ENCODE peak calls at places on chromosomes 1 and 21, in four cellular contexts. One of them, this sample, is unnamed.

GRCh38 chr1:31383967-31384366 is 11.1 kb upstream of the FABP3 start:
- DNase-seq in cardiac fibroblast: no peak
- DNase-seq in activated T-cell treated with anti-CD3 and anti-CD28 coated beads, Interleukin-2, amount 50 U/mL, for 72 hours: no peak
- DNase-seq in NCI-H1417 treated with DMSO at 0.1 percent for 48 hours: no peak
- DNase-seq in this sample: no peak

GRCh38 chr21:36910581-36911307 is 55.7 kb downstream of the HLCS start:
- DNase-seq in cardiac fibroblast: peak
- DNase-seq in activated T-cell treated with anti-CD3 and anti-CD28 coated beads, Interleukin-2, amount 50 U/mL, for 72 hours: no peak
- DNase-seq in NCI-H1417 treated with DMSO at 0.1 percent for 48 hours: no peak
- DNase-seq in this sample: no peak

GRCh38 chr1:150609726-150610125 is 19.7 kb downstream of the ENSA start:
- DNase-seq in cardiac fibroblast: peak
- DNase-seq in activated T-cell treated with anti-CD3 and anti-CD28 coated beads, Interleukin-2, amount 50 U/mL, for 72 hours: no peak
- DNase-seq in NCI-H1417 treated with DMSO at 0.1 percent for 48 hours: no peak
- DNase-seq in this sample: peak

GRCh38 chr21:26834181-26834945 is 10.8 kb downstream of the ADAMTS1 start:
- DNase-seq in cardiac fibroblast: peak
- DNase-seq in activated T-cell treated with anti-CD3 and anti-CD28 coated beads, Interleukin-2, amount 50 U/mL, for 72 hours: no peak
- DNase-seq in NCI-H1417 treated with DMSO at 0.1 percent for 48 hours: no peak
- DNase-seq in this sample: no peak

GRCh38 chr1:10838541-10838940 is 42.1 kb upstream of the CASZ1 start:
- DNase-seq in cardiac fibroblast: no peak
- DNase-seq in activated T-cell treated with anti-CD3 and anti-CD28 coated beads, Interleukin-2, amount 50 U/mL, for 72 hours: no peak
- DNase-seq in NCI-H1417 treated with DMSO at 0.1 percent for 48 hours: no peak
- DNase-seq in this sample: no peak

GRCh38 chr1:100445565-100445964 is 92.4 kb upstream of the GPR88 start:
- DNase-seq in cardiac fibroblast: no peak
- DNase-seq in activated T-cell treated with anti-CD3 and anti-CD28 coated beads, Interleukin-2, amount 50 U/mL, for 72 hours: peak
- DNase-seq in NCI-H1417 treated with DMSO at 0.1 percent for 48 hours: no peak
- DNase-seq in this sample: no peak

GRCh38 chr1:20476260-20477038 is 9.6 kb downstream of the CAMK2N1 start:
- DNase-seq in cardiac fibroblast: peak
- DNase-seq in activated T-cell treated with anti-CD3 and anti-CD28 coated beads, Interleukin-2, amount 50 U/mL, for 72 hours: no peak
- DNase-seq in NCI-H1417 treated with DMSO at 0.1 percent for 48 hours: no peak
- DNase-seq in this sample: no peak

GRCh38 chr1:31762726-31763670 is 1.1 kb downstream of the ADGRB2 start:
- DNase-seq in cardiac fibroblast: no peak
- DNase-seq in activated T-cell treated with anti-CD3 and anti-CD28 coated beads, Interleukin-2, amount 50 U/mL, for 72 hours: peak
- DNase-seq in NCI-H1417 treated with DMSO at 0.1 percent for 48 hours: no peak
- DNase-seq in this sample: peak

GRCh38 chr1:179021873-179022272 is 3.8 kb upstream of the FAM20B start:
- DNase-seq in cardiac fibroblast: no peak
- DNase-seq in activated T-cell treated with anti-CD3 and anti-CD28 coated beads, Interleukin-2, amount 50 U/mL, for 72 hours: no peak
- DNase-seq in NCI-H1417 treated with DMSO at 0.1 percent for 48 hours: no peak
- DNase-seq in this sample: peak

GRCh38 chr21:26154776-26155175 is 15.8 kb downstream of the APP start:
- DNase-seq in cardiac fibroblast: no peak
- DNase-seq in activated T-cell treated with anti-CD3 and anti-CD28 coated beads, Interleukin-2, amount 50 U/mL, for 72 hours: no peak
- DNase-seq in NCI-H1417 treated with DMSO at 0.1 percent for 48 hours: no peak
- DNase-seq in this sample: no peak

GRCh38 chr1:84300991-84301758 is at the start of gene SAMD13:
- DNase-seq in cardiac fibroblast: peak
- DNase-seq in activated T-cell treated with anti-CD3 and anti-CD28 coated beads, Interleukin-2, amount 50 U/mL, for 72 hours: peak
- DNase-seq in NCI-H1417 treated with DMSO at 0.1 percent for 48 hours: no peak
- DNase-seq in this sample: peak

GRCh38 chr1:52482326-52483004 is 70.4 kb downstream of the TUT4 start:
- DNase-seq in cardiac fibroblast: no peak
- DNase-seq in activated T-cell treated with anti-CD3 and anti-CD28 coated beads, Interleukin-2, amount 50 U/mL, for 72 hours: no peak
- DNase-seq in NCI-H1417 treated with DMSO at 0.1 percent for 48 hours: no peak
- DNase-seq in this sample: no peak

GRCh38 chr1:180027949-180028445 is 73.4 kb downstream of the CEP350 start:
- DNase-seq in cardiac fibroblast: peak
- DNase-seq in activated T-cell treated with anti-CD3 and anti-CD28 coated beads, Interleukin-2, amount 50 U/mL, for 72 hours: no peak
- DNase-seq in NCI-H1417 treated with DMSO at 0.1 percent for 48 hours: no peak
- DNase-seq in this sample: peak

GRCh38 chr1:196607940-196608339 is 300 bp downstream of the KCNT2 start:
- DNase-seq in cardiac fibroblast: no peak
- DNase-seq in activated T-cell treated with anti-CD3 and anti-CD28 coated beads, Interleukin-2, amount 50 U/mL, for 72 hours: no peak
- DNase-seq in NCI-H1417 treated with DMSO at 0.1 percent for 48 hours: peak
- DNase-seq in this sample: no peak

GRCh38 chr21:45971487-45972352 is 9.8 kb upstream of the COL6A1 start:
- DNase-seq in cardiac fibroblast: peak
- DNase-seq in activated T-cell treated with anti-CD3 and anti-CD28 coated beads, Interleukin-2, amount 50 U/mL, for 72 hours: no peak
- DNase-seq in NCI-H1417 treated with DMSO at 0.1 percent for 48 hours: no peak
- DNase-seq in this sample: no peak